ENCODE peak calls at places on chromosomes 7 and 10, in nine cellular contexts. I is heart left ventricle, W is lower lobe of right lung, U is astrocyte of the spinal cord, R is foreskin fibroblast, E is IMR-90, O is heart right ventricle, V is cardiac muscle cell, T is AG04450. Y is an unnamed sample.

GRCh38 chr10:104641150-104642000 is at the start of gene SORCS3:
- DNase-seq in O (no peak), R (peak; percentile 25), V (no peak), U (peak; percentile 3), T (no peak), I (no peak), E (no peak), W (no peak), Y (no peak)

GRCh38 chr7:47278043-47278442 is 303.9 kb downstream of the TNS3 start:
- DNase-seq in E (no peak), W (no peak), U (no peak), R (no peak), T (no peak), V (no peak), O (no peak), I (no peak), Y (no peak)

GRCh38 chr10:114024876-114025609 is 18.6 kb upstream of the ADRB1 start:
- DNase-seq in U (peak; percentile 33), T (no peak), E (peak; percentile 20), W (no peak), V (peak; percentile 77), I (no peak), O (no peak), R (peak; percentile 62), Y (peak; percentile 22)

GRCh38 chr7:50812847-50813475 is 30.3 kb upstream of the GRB10 start:
- DNase-seq in W (peak; percentile 72), E (peak; percentile 70), I (peak; percentile 90), O (peak; percentile 66), T (no peak), R (peak; percentile 89), U (peak; percentile 69), V (peak; percentile 79), Y (no peak)

GRCh38 chr7:29243777-29244655 is 49.4 kb downstream of the CHN2 start:
- DNase-seq in T (no peak), W (no peak), O (no peak), U (no peak), I (no peak), E (no peak), R (no peak), V (no peak), Y (peak; percentile 89)

GRCh38 chr7:127107601-127108007 is 145.1 kb downstream of the GRM8 start:
- DNase-seq in U (peak; percentile 43), E (peak; percentile 19), T (peak; percentile 1), O (no peak), I (peak; percentile 26), R (peak; percentile 8), V (peak; percentile 51), W (no peak), Y (peak; percentile 52)

GRCh38 chr10:10780746-10781145 is 236.9 kb upstream of the CELF2 start:
- DNase-seq in R (peak; percentile 72), U (peak; percentile 49), O (no peak), V (no peak), I (no peak), W (no peak), T (no peak), E (peak; percentile 64), Y (no peak)

GRCh38 chr10:54622017-54622416 is 179.0 kb downstream of the PCDH15 start:
- DNase-seq in V (no peak), I (no peak), T (no peak), R (no peak), W (no peak), U (no peak), O (no peak), E (no peak), Y (no peak)

GRCh38 chr7:135200824-135201331 is 10.4 kb downstream of the WDR91 start:
- DNase-seq in U (peak; percentile 40), T (no peak), W (no peak), E (no peak), O (no peak), V (no peak), R (no peak), I (no peak), Y (no peak)

DNA sequence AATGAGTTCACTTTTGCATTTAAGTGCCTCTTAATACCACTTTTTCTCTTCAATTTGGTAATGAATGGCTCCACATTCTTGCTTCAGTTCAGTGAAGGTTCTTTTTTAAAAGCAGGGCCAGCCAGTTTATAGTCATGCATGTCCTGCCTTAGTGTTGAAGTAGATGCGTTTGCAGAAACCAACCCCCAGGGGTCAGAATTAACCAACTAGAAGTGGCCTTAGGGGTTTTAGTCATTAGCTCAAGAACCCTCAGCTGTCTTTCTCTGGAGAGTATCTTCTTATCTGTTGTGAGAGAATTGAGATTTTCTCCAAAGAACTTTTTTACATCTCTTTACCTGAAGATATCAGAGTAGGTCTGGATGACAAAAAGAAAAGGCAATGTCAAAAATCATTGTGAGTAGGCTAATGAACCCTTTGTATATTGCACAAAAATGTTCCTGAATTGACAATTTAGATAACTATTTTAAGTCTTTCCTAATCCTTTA is 82.2 kb downstream of the PIK3CG start:
- DNase-seq in W (no peak), T (peak; percentile 69), O (no peak), U (peak; percentile 75), I (peak; percentile 35), R (peak; percentile 85), E (peak; percentile 83), V (peak; percentile 86), Y (peak; percentile 58)
- TF ChIP-seq CTCF in W (peak; percentile 61), T (peak; percentile 85), O (peak; percentile 74), U (peak; percentile 68), I (peak; percentile 80), R (peak; percentile 76), E (peak; percentile 86), V (peak; percentile 78), Y (peak; percentile 61)

GRCh38 chr7:155009570-155010157 is 6.7 kb upstream of the PAXIP1 start:
- DNase-seq in I (no peak), O (no peak), U (no peak), E (no peak), V (peak; percentile 5), T (no peak), W (no peak), R (peak; percentile 36), Y (peak; percentile 71)
- TF ChIP-seq CTCF in I (peak; percentile 21), O (peak; percentile 21), U (peak; percentile 40), E (peak; percentile 29), V (peak; percentile 40), T (peak; percentile 36), W (peak; percentile 32), R (peak; percentile 38), Y (peak; percentile 66)

GRCh38 chr10:16699435-16699834 is 117.8 kb downstream of the RSU1 start:
- DNase-seq in W (no peak), U (no peak), R (no peak), V (no peak), T (no peak), E (no peak), I (no peak), O (no peak), Y (no peak)
- TF ChIP-seq CTCF in W (no peak), U (no peak), R (no peak), V (no peak), T (no peak), E (no peak), I (no peak), O (no peak), Y (no peak)

GRCh38 chr7:43652364-43652763 is 69.5 kb downstream of the STK17A start:
- DNase-seq in T (no peak), V (no peak), U (no peak), I (no peak), R (no peak), E (peak; percentile 40), O (no peak), W (no peak), Y (no peak)
- TF ChIP-seq CTCF in T (peak; percentile 8), V (no peak), U (peak; percentile 9), I (no peak), R (no peak), E (peak; percentile 27), O (no peak), W (no peak), Y (no peak)

Y was measured in activated CD8-positive, alpha-beta T cell treated with anti-CD3 and anti-CD28 coated beads for 36 hours.